ENCODE peak calls at places on chromosomes 16 and 17, in nine cellular contexts. I is AG04450, X is AG04449, O is adrenal gland, D is fibroblast of pulmonary artery, F is endodermal cell, C is body of pancreas, Z is PC-9, N is SK-N-SH. Q is an unnamed sample.

GRCh38 chr16:80824623-80825364 is 20.4 kb upstream of the CDYL2 start:
- DNase-seq in I (peak), X (no peak), O (peak), D (peak), F (peak), C (peak), Z (no peak), N (peak), Q (peak)

GRCh38 chr16:376817-377418 is 4.9 kb downstream of the PGAP6 start:
- DNase-seq in I (no peak), X (no peak), O (no peak), D (no peak), F (no peak), C (no peak), Z (no peak), N (no peak), Q (no peak)

GRCh38 chr16:881219-882097 is 80.9 kb upstream of the GNG13 start:
- DNase-seq in I (no peak), X (no peak), O (no peak), D (no peak), F (no peak), C (no peak), Z (no peak), N (no peak), Q (no peak)

GRCh38 chr17:37842401-37842800 is 81.8 kb upstream of the TBC1D3K start:
- DNase-seq in I (no peak), X (no peak), O (no peak), D (no peak), F (no peak), C (no peak), Z (no peak), N (no peak), Q (no peak)

GRCh38 chr17:10224592-10225195 is 26.3 kb upstream of the GAS7 start:
- DNase-seq in I (no peak), X (no peak), O (no peak), D (no peak), F (no peak), C (no peak), Z (no peak), N (no peak), Q (no peak)

GRCh38 chr16:50999181-50999580 is 151.9 kb downstream of the SALL1 start:
- DNase-seq in I (no peak), X (no peak), O (no peak), D (no peak), F (no peak), C (no peak), Z (no peak), N (no peak), Q (no peak)

GRCh38 chr16:1027416-1027815 is 45.1 kb upstream of the SSTR5 start:
- DNase-seq in I (no peak), X (no peak), O (no peak), D (no peak), F (no peak), C (no peak), Z (no peak), N (no peak), Q (no peak)

GRCh38 chr16:11796227-11797165 is 562 bp downstream of the ZC3H7A start:
- DNase-seq in I (no peak), X (no peak), O (peak), D (no peak), F (peak), C (peak), Z (no peak), N (peak), Q (no peak)

GRCh38 chr16:28915181-28915580 is 9.9 kb downstream of the RABEP2 start:
- DNase-seq in I (no peak), X (peak), O (no peak), D (peak), F (no peak), C (no peak), Z (no peak), N (no peak), Q (no peak)

GRCh38 chr17:74836191-74836590 is 23.5 kb downstream of the GRIN2C start:
- DNase-seq in I (no peak), X (no peak), O (no peak), D (no peak), F (no peak), C (no peak), Z (no peak), N (no peak), Q (no peak)

GRCh38 chr17:57117798-57118197 is 32.8 kb downstream of the AKAP1 start:
- DNase-seq in I (no peak), X (no peak), O (no peak), D (no peak), F (no peak), C (no peak), Z (no peak), N (no peak), Q (no peak)

GRCh38 chr16:54136276-54136625 is 150.3 kb downstream of the IRX3 start:
- DNase-seq in I (no peak), X (no peak), O (peak), D (peak), F (no peak), C (no peak), Z (peak), N (no peak), Q (no peak)

GRCh38 chr17:83067071-83067717 is 12.2 kb upstream of the METRNL start:
- DNase-seq in I (no peak), X (no peak), O (peak), D (no peak), F (peak), C (peak), Z (no peak), N (no peak), Q (no peak)

GRCh38 chr17:13157656-13158055 is 139.8 kb upstream of the ELAC2 start:
- DNase-seq in I (no peak), X (no peak), O (no peak), D (no peak), F (no peak), C (no peak), Z (no peak), N (no peak), Q (no peak)

GRCh38 chr16:14378131-14378551 is 251.9 kb downstream of the PARN start:
- DNase-seq in I (peak), X (peak), O (no peak), D (peak), F (no peak), C (no peak), Z (peak), N (no peak), Q (no peak)

GRCh38 chr16:23185661-23186060 is 3.1 kb downstream of the SCNN1G start:
- DNase-seq in I (no peak), X (no peak), O (no peak), D (no peak), F (no peak), C (peak), Z (no peak), N (peak), Q (no peak)

GRCh38 chr17:70089513-70090148 is 14.6 kb downstream of the KCNJ16 start:
- DNase-seq in I (no peak), X (no peak), O (no peak), D (no peak), F (no peak), C (no peak), Z (peak), N (peak), Q (no peak)

GRCh38 chr17:58818654-58819053 is 63.0 kb downstream of the PPM1E start:
- DNase-seq in I (no peak), X (no peak), O (no peak), D (no peak), F (no peak), C (no peak), Z (no peak), N (no peak), Q (no peak)

GRCh38 chr16:67399218-67399733 is 6.0 kb upstream of the TPPP3 start:
- DNase-seq in I (no peak), X (no peak), O (no peak), D (no peak), F (peak), C (peak), Z (no peak), N (peak), Q (no peak)

GRCh38 chr17:45003877-45004276 is 35.8 kb upstream of the C1QL1 start:
- DNase-seq in I (no peak), X (no peak), O (no peak), D (no peak), F (peak), C (no peak), Z (no peak), N (no peak), Q (no peak)

GRCh38 chr17:39134878-39135277 is 16.6 kb downstream of the PLXDC1 start:
- DNase-seq in I (no peak), X (no peak), O (no peak), D (no peak), F (no peak), C (no peak), Z (no peak), N (no peak), Q (no peak)

GRCh38 chr17:44875761-44876160 is 23.5 kb downstream of the EFTUD2 start:
- DNase-seq in I (no peak), X (no peak), O (no peak), D (no peak), F (no peak), C (no peak), Z (no peak), N (no peak), Q (no peak)

DNA sequence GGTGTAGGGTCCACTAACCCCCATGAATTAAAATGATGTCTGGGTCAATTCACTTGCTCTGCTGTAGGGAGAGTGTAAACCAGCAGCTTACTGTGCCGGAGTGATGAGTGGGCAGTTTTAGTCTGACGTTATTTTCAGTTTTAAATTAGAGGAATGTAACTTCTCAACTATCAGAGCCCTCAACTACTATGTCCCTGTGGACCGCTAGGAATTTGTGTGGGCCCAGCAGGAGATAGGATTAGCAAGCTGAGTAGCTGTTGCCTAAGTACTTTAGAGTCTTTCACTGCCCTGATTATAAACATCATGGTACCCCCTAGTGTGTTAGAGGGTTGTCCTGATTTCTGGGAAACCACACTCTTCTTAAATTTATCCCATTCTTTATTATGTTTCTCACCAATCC is 11.4 kb downstream of the MARVELD3 start:
- DNase-seq in I (peak), X (peak), O (no peak), D (peak), F (peak), C (no peak), Z (no peak), N (no peak), Q (no peak)
- TF ChIP-seq CTCF in I (no peak), X (no peak), O (no peak), D (no peak), F (no peak), C (no peak), Z (no peak), N (no peak), Q (no peak)

DNA sequence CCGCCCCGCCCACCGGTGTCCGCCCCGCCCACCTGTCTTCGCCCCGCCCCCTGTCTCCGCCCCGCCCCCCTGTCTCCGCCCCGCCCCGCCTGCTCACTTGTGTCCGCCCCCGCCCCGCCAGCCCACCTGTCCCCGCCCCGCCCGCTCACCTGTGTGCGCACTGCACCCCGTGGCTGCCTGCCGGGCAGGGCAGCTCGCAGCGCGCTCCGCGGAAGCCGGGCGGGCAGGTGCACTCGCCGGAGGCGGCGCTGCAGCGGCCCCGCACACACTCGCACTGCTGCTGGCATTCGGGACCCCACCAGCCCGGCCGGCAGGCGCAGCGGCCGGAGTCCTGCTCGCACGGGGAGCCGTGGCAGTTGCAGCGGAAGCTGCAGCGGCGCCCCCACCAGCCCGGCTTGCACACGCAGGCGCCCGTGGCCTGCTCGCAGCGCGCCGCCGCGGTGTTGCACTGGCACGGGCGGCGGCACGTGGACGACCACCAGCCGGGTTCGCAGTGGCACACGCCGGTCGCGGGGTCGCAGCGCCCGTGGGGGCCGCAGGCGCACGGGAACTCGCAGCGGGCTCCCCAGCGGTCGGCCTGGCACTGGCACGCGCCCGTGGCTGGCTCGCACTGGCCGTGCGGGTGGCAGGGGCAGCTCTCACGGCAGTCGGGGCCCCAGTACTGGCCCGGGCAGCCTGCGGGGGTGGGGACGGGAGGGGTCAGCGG is 2.1 kb downstream of the SCARF1 start:
- DNase-seq in I (no peak), X (no peak), O (peak), D (no peak), F (peak), C (peak), Z (peak), N (peak), Q (no peak)
- H3K4me3 ChIP-seq in I (peak), X (peak), O (no peak), D (no peak), F (peak), C (no peak), Z (peak), N (peak), Q (peak)

DNA sequence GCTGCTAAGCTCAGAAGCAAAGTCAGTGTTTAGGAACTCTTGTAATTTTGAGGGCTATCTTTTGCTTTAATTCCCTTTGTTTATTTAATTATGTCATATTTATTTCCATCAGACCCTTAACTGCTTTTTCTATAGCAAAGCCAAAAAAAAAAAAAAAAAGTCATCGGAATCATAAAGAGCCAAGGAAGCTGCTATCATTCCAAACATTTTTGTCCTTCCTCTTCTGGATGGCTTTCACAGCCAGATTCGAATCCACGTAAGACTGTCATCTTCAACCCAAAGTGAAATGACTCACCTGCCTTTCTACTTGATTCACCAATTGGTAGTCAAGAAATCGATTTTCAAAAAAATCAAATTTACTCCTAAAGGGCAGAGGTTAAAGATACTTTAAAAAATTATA is 38.4 kb downstream of the WIPI1 start:
- DNase-seq in I (no peak), X (no peak), O (no peak), D (peak), F (peak), C (no peak), Z (no peak), N (no peak), Q (no peak)
- TF ChIP-seq CTCF in I (no peak), X (no peak), O (no peak), D (no peak), F (no peak), C (no peak), Z (no peak), N (no peak), Q (no peak)

DNA sequence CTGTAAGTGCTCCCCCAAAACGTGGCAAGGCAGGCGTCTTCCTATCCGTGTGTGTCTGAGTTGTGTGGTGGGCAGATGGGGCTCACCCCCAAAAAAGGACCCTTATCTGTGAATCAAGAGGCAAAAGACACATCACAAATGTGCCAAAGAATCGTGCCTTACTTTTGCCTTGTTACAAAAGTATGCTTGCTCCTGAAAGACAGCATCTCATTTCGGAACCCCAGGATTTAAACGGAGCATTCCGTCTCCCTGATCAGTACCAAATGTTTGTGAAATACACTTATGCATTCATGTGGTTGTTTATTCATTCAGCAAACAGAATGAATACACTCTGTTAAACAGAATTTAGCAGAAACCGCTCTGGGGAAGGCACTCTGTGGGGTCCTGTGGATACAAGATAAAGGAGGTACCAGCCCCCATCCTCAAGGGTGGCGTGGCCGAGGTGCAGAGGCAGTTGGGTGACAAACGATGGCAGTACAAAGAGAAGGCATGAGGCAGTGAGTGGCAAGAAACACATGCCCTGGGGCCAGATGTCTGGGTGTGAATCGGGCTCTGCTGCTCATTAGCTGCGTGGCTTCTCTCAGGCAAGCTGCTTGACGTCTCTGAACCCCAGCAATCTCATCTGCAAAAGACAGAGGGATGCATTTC is 649 bp downstream of the WFDC1 start:
- DNase-seq in I (no peak), X (no peak), O (no peak), D (no peak), F (no peak), C (no peak), Z (no peak), N (peak), Q (no peak)
- H3K4me3 ChIP-seq in I (peak), X (peak), O (no peak), D (no peak), F (no peak), C (no peak), Z (no peak), N (no peak), Q (no peak)

DNA sequence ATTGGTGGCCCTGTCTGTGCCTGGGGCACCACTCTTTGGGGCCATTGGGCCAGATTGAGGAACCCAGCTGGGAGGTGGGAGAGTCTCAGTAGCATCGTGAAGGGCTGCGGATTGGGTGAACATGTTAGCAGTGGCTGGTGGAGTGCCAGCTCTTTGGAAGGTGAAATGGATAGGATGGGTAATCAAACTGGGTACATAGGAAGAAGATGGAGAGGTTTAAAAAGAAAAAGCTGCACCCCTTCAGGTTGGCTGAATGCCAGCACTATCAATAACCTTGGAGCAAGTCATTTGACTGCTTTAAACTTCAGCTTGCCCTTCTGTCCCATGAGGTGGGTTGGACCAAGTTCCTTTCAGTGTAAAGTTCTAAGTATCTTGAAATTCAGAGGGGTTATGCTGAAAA is 95.0 kb downstream of the RPTOR start:
- DNase-seq in I (no peak), X (no peak), O (no peak), D (no peak), F (no peak), C (no peak), Z (no peak), N (no peak), Q (no peak)
- TF ChIP-seq CTCF in I (no peak), X (no peak), O (no peak), D (no peak), F (no peak), C (no peak), Z (no peak), N (no peak), Q (no peak)

DNA sequence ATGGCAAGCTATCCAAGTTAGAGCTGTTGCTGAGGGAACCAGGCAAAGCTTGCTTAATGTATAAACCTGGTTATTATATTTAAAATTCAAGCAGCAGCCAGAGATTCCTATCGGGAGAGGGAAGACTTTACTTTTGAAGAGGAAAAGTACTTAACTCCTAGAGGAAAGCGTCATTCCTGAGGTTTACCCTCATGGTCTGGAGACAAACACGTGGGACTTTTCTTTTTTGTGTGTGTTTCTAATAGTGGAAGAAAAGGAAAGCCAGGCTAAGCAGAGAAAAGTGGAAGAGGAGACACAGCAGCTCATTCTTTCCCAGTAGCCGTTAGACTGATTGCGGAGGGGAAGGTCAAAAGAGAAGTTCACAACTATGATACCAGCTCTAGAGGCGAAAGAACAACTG is 40.0 kb upstream of the MYH10 start:
- DNase-seq in I (no peak), X (no peak), O (no peak), D (no peak), F (no peak), C (no peak), Z (no peak), N (no peak), Q (no peak)
- H3K4me3 ChIP-seq in I (no peak), X (no peak), O (no peak), D (no peak), F (no peak), C (no peak), Z (no peak), N (no peak), Q (no peak)

DNA sequence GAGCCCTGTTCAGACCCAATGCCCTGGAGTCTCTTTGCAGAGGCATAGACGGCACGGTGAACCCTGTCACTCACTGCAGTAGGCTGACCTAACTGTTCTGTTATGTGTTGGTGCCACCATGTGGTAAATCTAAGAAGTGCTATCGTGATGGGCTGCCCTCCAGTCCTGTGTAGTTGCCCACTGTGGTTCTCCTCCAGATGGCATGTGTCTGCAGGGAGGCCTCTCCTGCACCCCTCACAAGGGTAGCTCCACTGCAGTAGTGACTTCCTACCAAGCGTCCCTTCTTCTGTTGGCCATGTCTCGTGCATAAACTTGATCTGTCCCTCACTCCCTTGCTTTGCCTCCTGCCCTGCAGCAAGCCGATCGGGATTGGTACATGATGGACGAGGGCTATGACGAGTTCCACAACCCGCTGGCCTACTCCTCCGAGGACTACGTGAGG is 5.8 kb downstream of the DHX38 start:
- DNase-seq in I (no peak), X (no peak), O (peak), D (peak), F (peak), C (peak), Z (no peak), N (peak), Q (no peak)
- TF ChIP-seq CTCF in I (peak), X (peak), O (peak), D (peak), F (peak), C (peak), Z (peak), N (peak), Q (peak)

GRCh38 chr17:35537569-35538209 is at the start of gene SLFN12L:
- DNase-seq in I (no peak), X (no peak), O (no peak), D (no peak), F (no peak), C (no peak), Z (no peak), N (no peak), Q (no peak)
- H3K4me3 ChIP-seq in I (no peak), X (no peak), O (no peak), D (no peak), F (no peak), C (no peak), Z (no peak), N (no peak), Q (no peak)